ENCODE peak calls at places on chromosome 9, in six cellular contexts. T is right cardiac atrium; V is lung; P is effector memory CD4-positive, alpha-beta T cell; R is WERI-Rb-1; K is H1. F is an unnamed sample.

GRCh38 chr9:72292184-72292787 is 72.7 kb downstream of the ZFAND5 start:
- DNase-seq in T (no peak), V (no peak), P (no peak), R (no peak), K (no peak), F (no peak)

GRCh38 chr9:112786834-112787520 is 36.4 kb downstream of the SNX30 start:
- DNase-seq in T (no peak), V (no peak), P (no peak), R (no peak), K (no peak), F (no peak)

GRCh38 chr9:82031538-82032280 is 43.1 kb downstream of the SPATA31D1 start:
- DNase-seq in T (peak; percentile 55), V (peak; percentile 42), P (no peak), R (peak; percentile 57), K (no peak), F (peak; percentile 91)

GRCh38 chr9:113598883-113599282 is 135.4 kb downstream of the RGS3 start:
- DNase-seq in T (no peak), V (no peak), P (no peak), R (no peak), K (no peak), F (no peak)

GRCh38 chr9:68762570-68762969 is 57.5 kb downstream of the PIP5K1B start:
- DNase-seq in T (no peak), V (no peak), P (no peak), R (no peak), K (no peak), F (no peak)

GRCh38 chr9:114310471-114311450 is 12.1 kb upstream of the ORM1 start:
- DNase-seq in T (no peak), V (no peak), P (no peak), R (peak; percentile 6), K (peak; percentile 30), F (no peak)

GRCh38 chr9:116477584-116478141 is 209.4 kb upstream of the TRIM32 start:
- DNase-seq in T (no peak), V (no peak), P (no peak), R (no peak), K (no peak), F (no peak)

GRCh38 chr9:114401344-114401743 is 13.6 kb upstream of the AKNA start:
- DNase-seq in T (no peak), V (no peak), P (no peak), R (peak; percentile 66), K (no peak), F (no peak)

GRCh38 chr9:127133739-127134167 is 11.3 kb upstream of the ANGPTL2 start:
- DNase-seq in T (peak; percentile 68), V (no peak), P (no peak), R (no peak), K (no peak), F (peak; percentile 69)

GRCh38 chr9:113963017-113963620 is 87.0 kb downstream of the ZNF618 start:
- DNase-seq in T (peak; percentile 34), V (peak; percentile 37), P (no peak), R (peak; percentile 67), K (peak; percentile 75), F (no peak)

GRCh38 chr9:84772511-84772910 is 103.0 kb downstream of the NTRK2 start:
- DNase-seq in T (no peak), V (no peak), P (no peak), R (no peak), K (no peak), F (no peak)

GRCh38 chr9:3467593-3468219 is 58.1 kb downstream of the RFX3 start:
- DNase-seq in T (peak; percentile 43), V (peak; percentile 31), P (peak; percentile 39), R (peak; percentile 60), K (no peak), F (no peak)

GRCh38 chr9:107547772-107548297 is 58.3 kb upstream of the KLF4 start:
- DNase-seq in T (no peak), V (no peak), P (no peak), R (no peak), K (no peak), F (no peak)
- H3K27ac ChIP-seq in T (peak overlapping the region; percentile 80), V (peak overlapping the region; percentile 82), P (no peak overlapping the region), R (no peak overlapping the region), K (no peak overlapping the region), F (no peak overlapping the region)

GRCh38 chr9:78539904-78540303 is 243.0 kb downstream of the PSAT1 start:
- DNase-seq in T (no peak), V (no peak), P (no peak), R (no peak), K (no peak), F (no peak)

GRCh38 chr9:78543353-78543752 is 246.4 kb downstream of the PSAT1 start:
- DNase-seq in T (no peak), V (no peak), P (no peak), R (no peak), K (no peak), F (no peak)

GRCh38 chr9:78544260-78544659 is 247.3 kb downstream of the PSAT1 start:
- DNase-seq in T (no peak), V (no peak), P (no peak), R (no peak), K (no peak), F (no peak)

GRCh38 chr9:78541868-78542267 is 244.9 kb downstream of the PSAT1 start:
- DNase-seq in T (no peak), V (no peak), P (no peak), R (no peak), K (no peak), F (no peak)

DNA sequence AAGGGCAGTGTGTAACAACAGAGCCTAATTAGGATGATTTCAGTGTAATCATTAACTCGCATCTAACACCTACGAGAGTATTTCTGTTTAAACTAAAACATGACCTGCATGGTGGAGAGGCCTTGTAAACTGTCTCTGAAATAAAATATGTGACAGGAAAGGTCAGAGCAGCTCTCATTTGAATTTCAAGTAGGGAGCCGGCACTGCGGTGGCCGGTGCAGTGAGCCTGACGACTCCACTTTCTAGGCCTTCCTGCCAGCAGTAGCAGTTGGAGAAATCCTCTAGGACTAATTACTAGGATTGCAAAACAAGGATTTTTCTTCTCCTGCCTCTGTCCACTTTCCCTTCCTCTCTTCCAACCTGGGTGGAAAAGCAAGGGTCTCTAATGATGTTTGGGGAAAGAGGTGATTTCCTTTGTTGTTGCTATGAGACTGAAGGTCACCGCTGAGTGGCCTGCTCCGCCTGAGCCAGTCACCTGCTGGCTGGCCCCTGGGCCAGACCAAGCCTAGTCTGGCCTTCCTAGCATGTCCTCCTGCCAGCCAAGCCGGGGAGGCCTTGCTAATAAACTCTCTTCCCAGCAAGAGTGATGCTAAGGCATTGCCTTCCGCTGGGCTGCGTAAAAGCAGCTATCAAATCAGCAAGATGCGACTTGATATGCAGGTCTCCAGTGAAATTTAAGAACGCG is 245.7 kb downstream of the PSAT1 start:
- DNase-seq in T (no peak), V (no peak), P (no peak), R (no peak), K (peak; percentile 52), F (no peak)
- H3K27ac ChIP-seq in T (no peak overlapping the region), V (no peak overlapping the region), P (no peak overlapping the region), R (no peak overlapping the region), K (no peak overlapping the region), F (peak overlapping the region; percentile 52)

GRCh38 chr9:27192291-27192960 is 83.4 kb downstream of the TEK start:
- DNase-seq in T (peak; percentile 31), V (no peak), P (no peak), R (no peak), K (no peak), F (no peak)
- H3K27ac ChIP-seq in T (no peak overlapping the region), V (peak overlapping the region; percentile 4), P (no peak overlapping the region), R (no peak overlapping the region), K (no peak overlapping the region), F (no peak overlapping the region)

DNA sequence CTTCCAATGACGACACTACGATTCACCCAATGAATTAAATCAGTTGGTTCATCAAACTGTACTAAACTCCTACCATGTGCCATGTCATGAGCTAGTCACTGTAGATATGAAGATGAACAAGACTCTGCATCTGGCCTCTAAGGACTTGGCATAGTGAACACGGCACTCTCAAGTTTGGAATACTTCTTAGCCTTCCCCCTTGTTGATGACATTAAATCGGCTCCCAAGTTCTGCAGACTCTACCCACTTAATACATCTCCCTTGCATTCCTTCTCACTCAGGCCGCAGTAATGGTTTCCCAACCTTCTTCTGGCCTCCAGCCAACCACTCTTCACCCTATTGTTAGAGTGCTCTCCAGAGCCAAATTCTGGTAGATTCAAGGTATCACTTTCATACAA is 184.7 kb downstream of the MAPKAP1 start:
- DNase-seq in T (no peak), V (peak; percentile 78), P (no peak), R (no peak), K (no peak), F (no peak)
- H3K27ac ChIP-seq in T (no peak overlapping the region), V (peak overlapping the region; percentile 73), P (peak overlapping the region; percentile 41), R (no peak overlapping the region), K (no peak overlapping the region), F (no peak overlapping the region)

DNA sequence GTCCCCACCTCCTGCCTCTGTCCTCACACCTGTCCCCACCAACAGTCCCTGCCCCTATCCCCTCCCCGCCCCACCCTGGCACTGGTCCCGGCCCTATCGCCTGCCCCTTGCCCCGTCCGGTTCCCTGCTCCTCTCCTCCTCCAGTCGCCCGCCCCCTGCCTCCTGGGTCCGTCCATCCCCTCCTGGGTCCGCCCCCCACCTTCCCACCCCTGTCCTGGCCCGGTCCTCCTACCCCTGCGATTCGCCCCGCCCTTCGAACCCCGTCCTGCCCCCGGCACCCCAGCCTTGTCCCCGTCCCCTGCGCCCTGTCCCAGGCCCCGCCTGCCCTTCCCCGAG is 372 bp downstream of the EDF1 start:
- DNase-seq in T (peak; percentile 50), V (peak; percentile 50), P (no peak), R (no peak), K (no peak), F (no peak)
- H3K27ac ChIP-seq in T (peak overlapping the region; percentile 80), V (peak overlapping the region; percentile 96), P (peak overlapping the region; percentile 92), R (peak overlapping the region; percentile 90), K (peak overlapping the region; percentile 81), F (peak overlapping the region; percentile 85)

GRCh38 chr9:36154213-36154952 is 14.8 kb upstream of the CCIN start:
- DNase-seq in T (peak; percentile 48), V (peak; percentile 52), P (no peak), R (peak; percentile 21), K (no peak), F (peak; percentile 72)
- H3K27ac ChIP-seq in T (peak overlapping the region; percentile 71), V (peak overlapping the region; percentile 12), P (no peak overlapping the region), R (no peak overlapping the region), K (no peak overlapping the region), F (peak overlapping the region; percentile 50)

GRCh38 chr9:91858670-91859030 is 91.4 kb downstream of the ROR2 start:
- DNase-seq in T (no peak), V (no peak), P (no peak), R (peak; percentile 72), K (no peak), F (no peak)

GRCh38 chr9:91855196-91855595 is 94.8 kb downstream of the ROR2 start:
- DNase-seq in T (no peak), V (no peak), P (no peak), R (no peak), K (no peak), F (no peak)

GRCh38 chr9:91856419-91856818 is 93.6 kb downstream of the ROR2 start:
- DNase-seq in T (no peak), V (no peak), P (no peak), R (peak; percentile 92), K (no peak), F (no peak)

GRCh38 chr9:91857291-91857781 is 92.7 kb downstream of the ROR2 start:
- DNase-seq in T (no peak), V (no peak), P (no peak), R (peak; percentile 93), K (peak; percentile 59), F (no peak)

GRCh38 chr9:91857831-91858669 is 92.0 kb downstream of the ROR2 start:
- DNase-seq in T (no peak), V (no peak), P (no peak), R (peak; percentile 58), K (peak; percentile 54), F (no peak)
- H3K27ac ChIP-seq in T (no peak overlapping the region), V (no peak overlapping the region), P (no peak overlapping the region), R (peak overlapping the region; percentile 94), K (no peak overlapping the region), F (no peak overlapping the region)